ENCODE peak calls at places on chromosome 13, in eight cellular contexts. C is dorsolateral prefrontal cortex; B is ovary; R is uterus; E is CD8-positive, alpha-beta T cell; G is GM23248; D is AG10803; X is OCI-LY7. J is an unnamed sample.

GRCh38 chr13:44351505-44351854 is 22.1 kb upstream of the SERP2 start:
- DNase-seq in B (no peak), D (no peak), X (no peak), C (no peak), R (no peak), E (no peak), G (no peak), J (no peak)

GRCh38 chr13:76937416-76937815 is 10.9 kb upstream of the ACOD1 start:
- DNase-seq in G (peak; percentile 93), X (no peak), C (no peak), B (no peak), R (no peak), D (peak; percentile 97), E (no peak), J (no peak)

GRCh38 chr13:99383946-99384345 is 76.7 kb upstream of the GPR183 start:
- DNase-seq in R (no peak), D (no peak), X (no peak), G (no peak), C (no peak), E (peak; percentile 23), B (no peak), J (no peak)

GRCh38 chr13:43305416-43305815 is 282.0 kb downstream of the DNAJC15 start:
- DNase-seq in D (no peak), R (no peak), E (no peak), B (no peak), X (no peak), C (no peak), G (peak; percentile 55), J (no peak)

GRCh38 chr13:100933841-100934240 is 259.2 kb upstream of the TMTC4 start:
- DNase-seq in C (no peak), B (no peak), X (no peak), D (no peak), G (no peak), R (no peak), E (no peak), J (no peak)

GRCh38 chr13:76663941-76664340 is 222.3 kb downstream of the KCTD12 start:
- DNase-seq in G (peak; percentile 36), D (peak; percentile 27), C (no peak), E (no peak), B (no peak), X (no peak), R (no peak), J (no peak)

GRCh38 chr13:37453246-37453645 is 145.3 kb downstream of the POSTN start:
- DNase-seq in D (peak; percentile 47), E (no peak), X (no peak), B (no peak), C (no peak), G (peak; percentile 41), R (no peak), J (no peak)

GRCh38 chr13:20566424-20566916 is 487 bp upstream of the IFT88 start:
- DNase-seq in R (no peak), B (no peak), X (no peak), D (peak; percentile 63), C (no peak), G (peak; percentile 93), E (no peak), J (no peak)

GRCh38 chr13:31209172-31209818 is 9.5 kb downstream of the B3GLCT start:
- DNase-seq in G (peak; percentile 79), E (no peak), D (peak; percentile 58), B (peak; percentile 53), X (no peak), C (peak; percentile 20), R (peak; percentile 70), J (no peak)

DNA sequence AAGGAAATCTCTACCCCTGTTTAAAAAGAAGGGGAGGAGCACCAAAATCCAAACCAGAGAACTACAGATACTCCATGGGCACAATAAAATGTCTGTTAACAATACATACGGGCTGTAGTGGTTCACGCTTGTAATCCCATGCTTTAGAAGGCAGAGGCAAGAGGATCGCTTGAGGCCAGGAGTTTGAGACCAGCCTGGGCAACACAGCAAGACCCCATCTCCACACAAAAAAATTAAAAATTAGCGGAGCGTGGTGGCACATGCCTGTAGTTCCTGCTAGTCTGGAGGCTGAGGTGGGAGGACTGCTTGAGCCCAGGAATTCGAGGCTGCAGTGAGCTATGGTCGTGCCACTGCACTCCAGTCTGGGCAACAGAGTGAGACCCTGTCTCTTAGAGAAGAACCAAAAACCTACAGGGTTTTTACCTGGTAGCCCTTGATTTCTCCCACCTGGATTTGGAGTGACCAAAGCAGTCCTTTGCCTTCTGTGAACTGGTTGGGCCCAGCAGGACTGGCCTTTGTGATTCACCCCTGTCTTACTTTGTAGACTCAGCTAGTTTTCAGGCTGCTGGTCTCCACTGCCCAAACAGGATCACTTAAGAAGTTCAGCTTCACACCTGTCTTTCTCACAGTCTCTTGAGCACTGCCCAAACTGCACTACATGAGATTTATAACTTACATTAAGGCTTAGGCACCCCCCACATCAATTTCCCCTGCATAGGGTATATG is 38.7 kb upstream of the FLT1 start:
- DNase-seq in B (no peak), D (no peak), R (no peak), C (no peak), E (no peak), G (peak; percentile 24), X (no peak), J (no peak)
- H3K4me3 ChIP-seq in B (no peak overlapping the region), D (no peak overlapping the region), R (no peak overlapping the region), C (no peak overlapping the region), E (no peak overlapping the region), G (no peak overlapping the region), X (no peak overlapping the region), J (no peak overlapping the region)

DNA sequence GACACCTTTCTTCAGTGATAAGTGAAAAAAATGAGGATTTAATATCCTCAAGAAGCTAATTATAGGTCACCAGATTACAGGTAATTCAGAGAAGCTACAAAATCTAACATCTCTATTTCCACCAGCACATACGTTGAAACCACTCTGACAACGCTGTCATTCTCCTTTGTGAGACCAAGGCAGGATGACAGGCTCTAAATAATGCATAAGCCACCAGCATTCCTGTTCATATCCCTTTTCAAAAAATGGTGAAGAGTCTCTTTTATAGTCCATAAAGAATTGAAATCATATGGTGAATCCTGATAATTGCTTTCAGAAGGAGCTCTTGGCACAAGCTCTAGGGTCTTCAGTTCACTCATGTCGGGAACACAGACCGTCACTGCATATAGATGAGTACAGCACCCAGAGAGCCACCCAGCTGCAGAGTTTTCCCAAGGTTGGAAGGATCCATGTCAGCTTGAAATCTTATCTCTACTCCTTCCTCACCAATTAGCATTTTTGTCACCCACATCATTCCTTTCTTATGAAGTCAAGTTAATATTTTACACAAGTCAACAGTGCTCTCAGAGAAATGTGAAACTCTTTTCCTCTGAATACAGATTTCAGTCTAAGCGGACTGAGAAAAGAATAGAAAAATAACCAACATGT is 431.4 kb downstream of the TBC1D4 start:
- DNase-seq in R (no peak), C (no peak), B (no peak), X (no peak), D (peak; percentile 64), E (no peak), G (peak; percentile 25), J (no peak)
- H3K4me3 ChIP-seq in R (no peak overlapping the region), C (no peak overlapping the region), B (no peak overlapping the region), X (no peak overlapping the region), D (peak overlapping the region; percentile 4), E (no peak overlapping the region), G (peak overlapping the region; percentile 39), J (no peak overlapping the region)

DNA sequence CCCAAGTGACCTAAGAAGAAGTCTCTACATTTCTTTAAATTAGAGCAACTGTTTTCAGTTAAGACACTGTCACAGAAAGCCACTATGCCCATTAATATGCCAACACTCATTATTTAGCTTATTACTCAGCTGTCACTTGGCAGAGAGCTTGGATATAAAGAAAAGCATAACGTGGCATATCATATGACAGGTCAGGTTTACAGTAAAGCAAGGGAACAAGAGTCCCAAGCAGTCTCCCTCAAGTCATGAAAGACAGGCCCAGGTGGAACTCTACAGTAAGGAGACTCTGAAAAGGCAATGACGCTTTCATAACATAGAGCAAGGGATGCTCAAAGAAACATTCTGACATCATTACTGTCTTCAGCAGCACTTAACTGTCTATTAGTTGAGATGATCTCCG is 6.3 kb downstream of the LHFPL6 start:
- DNase-seq in B (no peak), R (no peak), E (no peak), X (peak; percentile 44), G (no peak), D (no peak), C (no peak), J (no peak)
- H3K4me3 ChIP-seq in B (no peak overlapping the region), R (no peak overlapping the region), E (no peak overlapping the region), X (peak overlapping the region; percentile 92), G (no peak overlapping the region), D (no peak overlapping the region), C (no peak overlapping the region), J (no peak overlapping the region)

GRCh38 chr13:112984501-112984900 is 15.5 kb downstream of the MCF2L start:
- DNase-seq in D (no peak), X (no peak), R (no peak), E (no peak), C (no peak), B (no peak), G (no peak), J (no peak)
- H3K4me3 ChIP-seq in D (no peak overlapping the region), X (no peak overlapping the region), R (no peak overlapping the region), E (no peak overlapping the region), C (no peak overlapping the region), B (no peak overlapping the region), G (no peak overlapping the region), J (no peak overlapping the region)

GRCh38 chr13:109776575-109776974 is 9.8 kb downstream of the IRS2 start:
- DNase-seq in X (no peak), D (no peak), R (no peak), E (no peak), C (no peak), B (no peak), G (no peak), J (no peak)
- H3K4me3 ChIP-seq in X (no peak overlapping the region), D (no peak overlapping the region), R (no peak overlapping the region), E (no peak overlapping the region), C (no peak overlapping the region), B (no peak overlapping the region), G (peak overlapping the region; percentile 3), J (no peak overlapping the region)

GRCh38 chr13:36033035-36033434 is 98.1 kb downstream of the DCLK1 start:
- DNase-seq in D (no peak), B (no peak), E (no peak), R (no peak), G (no peak), X (no peak), C (no peak), J (no peak)

GRCh38 chr13:36031490-36031889 is 99.7 kb downstream of the DCLK1 start:
- DNase-seq in X (no peak), B (no peak), D (no peak), R (no peak), G (no peak), C (no peak), E (no peak), J (no peak)

GRCh38 chr13:36029171-36029570 is 102.0 kb downstream of the DCLK1 start:
- DNase-seq in R (no peak), X (no peak), E (no peak), B (no peak), D (no peak), C (no peak), G (peak; percentile 14), J (no peak)

GRCh38 chr13:36028359-36028758 is 102.8 kb downstream of the DCLK1 start:
- DNase-seq in R (no peak), E (no peak), C (no peak), X (no peak), D (no peak), G (no peak), B (no peak), J (no peak)

GRCh38 chr13:36030670-36031331 is 100.4 kb downstream of the DCLK1 start:
- DNase-seq in C (no peak), B (no peak), G (peak; percentile 96), E (no peak), X (no peak), D (peak; percentile 44), R (peak; percentile 34), J (no peak)
- H3K4me3 ChIP-seq in C (no peak overlapping the region), B (no peak overlapping the region), G (no peak overlapping the region), E (no peak overlapping the region), X (no peak overlapping the region), D (no peak overlapping the region), R (no peak overlapping the region), J (no peak overlapping the region)

J was measured in Karpas-422.